ENCODE peak calls at places on chromosomes 16 and 17, in eight cellular contexts. Q, W, N, Z, L, I, S and F are unnamed samples. For H3K36me3, the result is how much of the 10 kb centered on the place peaks cover.

GRCh38 chr16:88871349-88871702 is 4.9 kb upstream of the PABPN1L start:
- DNase-seq in Q (no peak), L (no peak), Z (no peak), S (no peak), W (no peak), I (no peak), N (no peak), F (no peak)

GRCh38 chr17:31533546-31534155 is 142.2 kb downstream of the RAB11FIP4 start:
- DNase-seq in S (no peak), I (peak), Z (peak), W (peak), N (no peak), Q (peak), L (no peak), F (no peak)

GRCh38 chr17:19482571-19482970 is 51.1 kb upstream of the SLC47A1 start:
- DNase-seq in Q (peak), N (no peak), S (peak), I (no peak), W (peak), L (no peak), Z (peak), F (no peak)

GRCh38 chr17:80029235-80029974 is 6.3 kb downstream of the TBC1D16 start:
- DNase-seq in Q (no peak), S (peak), N (no peak), I (no peak), Z (peak), W (peak), L (peak), F (peak)

GRCh38 chr17:61325382-61326073 is 74.1 kb upstream of the TBX2 start:
- DNase-seq in N (no peak), L (no peak), I (no peak), S (no peak), Z (no peak), Q (no peak), W (peak), F (no peak)

GRCh38 chr16:55499951-55500350 is 8.9 kb upstream of the LPCAT2 start:
- DNase-seq in Z (peak), L (no peak), S (no peak), I (peak), Q (no peak), N (no peak), W (peak), F (no peak)

GRCh38 chr16:31061813-31062440 is 12.1 kb downstream of the ZNF668 start:
- DNase-seq in N (no peak), I (no peak), Z (no peak), S (no peak), Q (no peak), W (no peak), L (no peak), F (no peak)

GRCh38 chr17:31629696-31630470 is 229.2 kb downstream of the COPRS start:
- DNase-seq in S (no peak), N (no peak), Z (peak), W (no peak), Q (no peak), L (no peak), I (no peak), F (no peak)

GRCh38 chr17:76398523-76399174 is 14.2 kb downstream of the SPHK1 start:
- DNase-seq in Z (no peak), Q (no peak), I (no peak), N (no peak), S (no peak), L (no peak), W (peak), F (no peak)

DNA sequence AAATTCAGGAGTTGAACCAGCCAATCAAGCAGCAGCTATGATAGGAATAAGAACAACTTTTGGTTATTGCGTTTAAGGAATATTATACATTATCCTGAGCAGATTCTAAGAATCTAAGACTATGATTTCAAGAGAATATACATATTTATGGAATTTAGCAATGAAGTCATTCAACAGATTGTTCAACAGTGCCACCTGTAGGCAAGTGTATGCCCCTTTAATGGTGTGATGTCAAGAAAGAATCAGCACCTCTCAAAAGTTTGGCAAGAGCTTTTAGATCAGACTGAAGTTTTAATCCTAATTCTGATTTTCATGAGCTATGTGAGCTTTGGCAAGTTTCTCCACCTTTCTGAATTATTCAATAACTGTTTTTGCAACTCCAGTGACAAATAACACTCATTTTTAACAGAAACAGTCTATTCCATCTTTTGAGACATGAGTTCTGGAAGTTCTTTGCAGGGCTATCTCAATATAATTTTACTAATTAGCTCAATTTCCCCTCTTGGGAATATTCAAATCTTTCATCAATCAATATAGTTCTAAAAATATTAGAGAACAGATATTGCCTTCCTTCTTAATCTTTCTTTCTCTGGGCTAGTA is 474.3 kb upstream of the TOM1L1 start:
- DNase-seq in N (no peak), L (no peak), S (no peak), Z (peak), I (peak), W (peak), Q (peak), F (no peak)
- TF ChIP-seq CTCF in N (no peak), L (peak), S (no peak), Z (peak), I (peak), W (peak), Q (peak), F (no peak)

GRCh38 chr17:82060614-82061013 is 5.0 kb downstream of the DUS1L start:
- DNase-seq in S (no peak), L (no peak), Z (no peak), I (no peak), Q (no peak), N (no peak), W (no peak), F (no peak)
- H3K36me3 ChIP-seq in S (under half), L (under half), Z (under half), I (under half), Q (under half), N (under half), W (half or more), F (under half)

GRCh38 chr16:24018485-24018884 is 182.7 kb downstream of the PRKCB start:
- DNase-seq in W (no peak), L (no peak), Z (no peak), S (no peak), I (no peak), N (no peak), Q (no peak), F (no peak)
- H3K27ac ChIP-seq in W (no peak), L (no peak), Z (no peak), S (no peak), I (no peak), N (no peak), Q (no peak), F (no peak)

GRCh38 chr17:81821147-81821546 is 11.9 kb downstream of the MCRIP1 start:
- DNase-seq in W (no peak), Z (no peak), N (no peak), Q (no peak), I (no peak), S (no peak), L (peak), F (no peak)

GRCh38 chr17:81822996-81823799 is 9.9 kb downstream of the MCRIP1 start:
- DNase-seq in L (no peak), S (no peak), I (no peak), W (no peak), Z (no peak), Q (no peak), N (no peak), F (no peak)

GRCh38 chr17:81819648-81820171 is 13.4 kb downstream of the MCRIP1 start:
- DNase-seq in Q (peak), Z (no peak), S (no peak), N (no peak), I (no peak), L (no peak), W (no peak), F (no peak)

GRCh38 chr17:81822312-81822637 is 10.8 kb downstream of the MCRIP1 start:
- DNase-seq in Q (no peak), L (no peak), S (no peak), N (no peak), W (no peak), Z (no peak), I (no peak), F (no peak)

DNA sequence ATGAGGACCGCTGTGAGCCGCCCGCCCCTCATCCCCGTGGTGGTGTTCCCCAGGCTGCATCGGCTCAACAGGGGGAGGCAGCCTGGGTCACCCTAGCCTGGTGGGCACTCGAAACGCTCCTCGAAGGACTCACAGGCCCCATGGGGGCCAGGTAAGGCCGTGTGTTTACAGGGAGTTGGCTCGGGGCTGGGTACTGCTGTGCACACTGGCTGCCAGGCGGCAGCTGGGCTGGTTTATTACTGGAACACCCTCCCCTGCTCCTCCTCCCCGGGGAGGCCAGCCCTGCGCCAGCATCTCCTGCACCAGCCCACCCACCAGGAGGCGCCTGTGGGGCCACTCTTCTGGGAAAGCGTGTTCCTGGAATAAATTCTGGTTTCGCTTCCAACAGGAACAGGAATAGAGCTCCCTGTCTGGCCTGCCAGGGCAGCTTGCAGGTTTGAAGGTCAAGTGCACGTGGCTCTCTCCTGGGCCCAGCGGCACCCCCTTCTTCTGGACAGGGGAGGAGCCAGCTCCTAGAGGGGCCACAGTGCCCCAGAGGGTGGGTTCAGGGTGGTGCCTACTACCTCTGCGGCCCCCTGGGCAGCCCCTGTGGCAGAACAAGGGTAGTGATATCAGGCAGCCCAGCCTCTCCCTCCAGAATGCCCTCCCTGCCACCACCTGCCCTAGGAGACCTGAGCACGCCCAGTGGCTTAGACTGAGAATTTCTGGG is 11.3 kb downstream of the MCRIP1 start:
- DNase-seq in Z (peak), L (peak), S (peak), I (no peak), N (no peak), Q (peak), W (peak), F (peak)
- TF ChIP-seq CTCF in Z (peak), L (peak), S (peak), I (peak), N (no peak), Q (peak), W (peak), F (peak)

GRCh38 chr17:17175340-17175739 is 30.8 kb downstream of the PLD6 start:
- DNase-seq in Z (no peak), I (no peak), W (no peak), Q (no peak), N (no peak), L (no peak), S (no peak), F (no peak)

GRCh38 chr17:17171991-17172939 is 33.9 kb downstream of the PLD6 start:
- DNase-seq in L (no peak), W (no peak), Z (no peak), N (no peak), I (no peak), Q (peak), S (peak), F (no peak)

GRCh38 chr17:17173921-17174320 is 32.2 kb downstream of the PLD6 start:
- DNase-seq in Q (no peak), S (no peak), L (no peak), N (no peak), I (no peak), Z (no peak), W (no peak), F (no peak)

GRCh38 chr17:17171186-17171585 is 34.9 kb downstream of the PLD6 start:
- DNase-seq in N (no peak), S (no peak), L (no peak), Q (no peak), I (no peak), Z (no peak), W (no peak), F (no peak)

GRCh38 chr17:17172990-17173389 is 33.1 kb downstream of the PLD6 start:
- DNase-seq in I (no peak), Z (no peak), Q (no peak), S (no peak), N (no peak), W (no peak), L (no peak), F (no peak)
- H3K36me3 ChIP-seq in I (under half), Z (under half), Q (under half), S (under half), N (under half), W (half or more), L (under half), F (half or more)

GRCh38 chr17:57924677-57925076 is 30.5 kb downstream of the CUEDC1 start:
- DNase-seq in Z (no peak), I (no peak), S (no peak), Q (no peak), N (no peak), L (peak), W (no peak), F (no peak)

GRCh38 chr17:57918017-57918895 is 37.0 kb downstream of the CUEDC1 start:
- DNase-seq in Q (no peak), L (no peak), W (peak), N (no peak), S (no peak), Z (peak), I (peak), F (no peak)

GRCh38 chr17:57923182-57923872 is 31.9 kb downstream of the CUEDC1 start:
- DNase-seq in S (no peak), N (no peak), Z (no peak), Q (no peak), L (no peak), I (no peak), W (no peak), F (no peak)

GRCh38 chr17:57919912-57920311 is 35.3 kb downstream of the CUEDC1 start:
- DNase-seq in L (no peak), Z (no peak), S (no peak), Q (no peak), N (no peak), W (no peak), I (peak), F (no peak)

GRCh38 chr17:57921342-57921741 is 33.9 kb downstream of the CUEDC1 start:
- DNase-seq in N (no peak), Z (no peak), W (no peak), L (no peak), S (peak), I (no peak), Q (no peak), F (no peak)
- H3K27ac ChIP-seq in N (no peak), Z (no peak), W (no peak), L (peak), S (peak), I (no peak), Q (peak), F (peak)

GRCh38 chr16:75244225-75244792 is 7.1 kb downstream of the BCAR1 start:
- DNase-seq in L (peak), I (no peak), W (peak), Z (no peak), N (no peak), Q (no peak), S (peak), F (no peak)
- TF ChIP-seq CTCF in L (no peak), I (peak), W (no peak), Z (no peak), N (no peak), Q (peak), S (no peak), F (no peak)